ENCODE peak calls at places on chromosomes 2 and 18, in ten cellular contexts. F is Jurkat, Clone E6-1; V is Ammon's horn; T is epithelial cell of esophagus; D is heart left ventricle; K is GM23338; Z is activated T-cell treated with anti-CD3 and anti-CD28 coated beads, Interleukin-2, amount 50 U/mL, for 4 hours; J is psoas muscle; O is HuH-7.5; B is anterior cingulate cortex. H is an unnamed sample.

GRCh38 chr2:101597347-101597944 is 100.1 kb upstream of the MAP4K4 start:
- DNase-seq in F (no peak), V (no peak), T (no peak), D (peak), K (no peak), Z (no peak), J (no peak), O (peak), B (no peak), H (no peak)

GRCh38 chr18:41524674-41525470 is 430.2 kb upstream of the PIK3C3 start:
- DNase-seq in F (no peak), V (no peak), T (no peak), D (no peak), K (no peak), Z (no peak), J (no peak), O (no peak), B (no peak), H (no peak)

GRCh38 chr18:49476664-49477411 is 10.2 kb downstream of the C18orf32 start:
- DNase-seq in F (no peak), V (peak), T (peak), D (no peak), K (peak), Z (no peak), J (no peak), O (no peak), B (no peak), H (no peak)

GRCh38 chr18:33833847-33834246 is 255.8 kb downstream of the ASXL3 start:
- DNase-seq in F (no peak), V (no peak), T (no peak), D (no peak), K (no peak), Z (no peak), J (no peak), O (no peak), B (no peak), H (no peak)

GRCh38 chr2:24870891-24871705 is 48.9 kb downstream of the ADCY3 start:
- DNase-seq in F (no peak), V (no peak), T (no peak), D (no peak), K (no peak), Z (no peak), J (no peak), O (no peak), B (no peak), H (no peak)

GRCh38 chr18:55880617-55881016 is 292.6 kb upstream of the TCF4 start:
- DNase-seq in F (no peak), V (no peak), T (no peak), D (no peak), K (no peak), Z (no peak), J (no peak), O (no peak), B (no peak), H (no peak)

GRCh38 chr18:12821408-12821807 is 62.6 kb downstream of the PTPN2 start:
- DNase-seq in F (no peak), V (no peak), T (no peak), D (no peak), K (peak), Z (no peak), J (no peak), O (no peak), B (no peak), H (no peak)

GRCh38 chr2:153823880-153824279 is 47.8 kb upstream of the GALNT13 start:
- DNase-seq in F (no peak), V (no peak), T (peak), D (no peak), K (no peak), Z (no peak), J (no peak), O (no peak), B (no peak), H (no peak)

GRCh38 chr18:49613141-49613641 is 51.3 kb downstream of the LIPG start:
- DNase-seq in F (no peak), V (peak), T (no peak), D (no peak), K (peak), Z (no peak), J (no peak), O (no peak), B (peak), H (peak)

GRCh38 chr2:768484-768883 is 91.3 kb upstream of the TMEM18 start:
- DNase-seq in F (no peak), V (no peak), T (no peak), D (no peak), K (no peak), Z (no peak), J (no peak), O (no peak), B (no peak), H (no peak)

GRCh38 chr2:9846554-9846953 is 3.3 kb downstream of the TAF1B start:
- DNase-seq in F (no peak), V (no peak), T (peak), D (no peak), K (no peak), Z (no peak), J (no peak), O (no peak), B (no peak), H (no peak)

GRCh38 chr2:13543550-13543949 is 826.8 kb downstream of the TRIB2 start:
- DNase-seq in F (no peak), V (no peak), T (no peak), D (no peak), K (no peak), Z (no peak), J (no peak), O (no peak), B (no peak), H (no peak)

GRCh38 chr18:68275616-68276015 is 439.3 kb downstream of the TMX3 start:
- DNase-seq in F (no peak), V (no peak), T (peak), D (no peak), K (no peak), Z (no peak), J (no peak), O (no peak), B (no peak), H (no peak)

GRCh38 chr2:174729797-174730529 is 34.3 kb downstream of the CHRNA1 start:
- DNase-seq in F (peak), V (peak), T (peak), D (peak), K (peak), Z (peak), J (no peak), O (peak), B (no peak), H (no peak)

GRCh38 chr18:63438181-63438580 is 15.9 kb upstream of the VPS4B start:
- DNase-seq in F (no peak), V (no peak), T (no peak), D (no peak), K (no peak), Z (no peak), J (no peak), O (no peak), B (no peak), H (no peak)

GRCh38 chr2:72081450-72081849 is 66.2 kb downstream of the CYP26B1 start:
- DNase-seq in F (no peak), V (peak), T (peak), D (no peak), K (no peak), Z (no peak), J (no peak), O (no peak), B (no peak), H (no peak)

GRCh38 chr2:190922411-190922810 is 41.8 kb downstream of the GLS start:
- DNase-seq in F (no peak), V (no peak), T (no peak), D (no peak), K (no peak), Z (no peak), J (no peak), O (no peak), B (no peak), H (no peak)

GRCh38 chr2:149456285-149456684 is 125.9 kb downstream of the LYPD6 start:
- DNase-seq in F (no peak), V (no peak), T (no peak), D (no peak), K (peak), Z (no peak), J (no peak), O (no peak), B (no peak), H (no peak)

GRCh38 chr18:30987479-30988241 is 54.9 kb downstream of the DSC3 start:
- DNase-seq in F (no peak), V (no peak), T (peak), D (no peak), K (no peak), Z (no peak), J (no peak), O (no peak), B (no peak), H (no peak)

GRCh38 chr18:74082476-74083070 is 65.1 kb downstream of the FBXO15 start:
- DNase-seq in F (peak), V (peak), T (peak), D (no peak), K (peak), Z (peak), J (no peak), O (peak), B (no peak), H (no peak)

GRCh38 chr2:106095478-106096392 is 98.4 kb downstream of the UXS1 start:
- DNase-seq in F (peak), V (no peak), T (no peak), D (no peak), K (no peak), Z (peak), J (no peak), O (no peak), B (no peak), H (no peak)